ENCODE peak calls at places on chromosomes 16 and 17, in four cellular contexts. K, I, O and Y are unnamed samples.

GRCh38 chr17:48868916-48869500 is 23.6 kb upstream of the ATP5MC1 start:
- DNase-seq in K (no peak), I (no peak), O (no peak), Y (no peak)

GRCh38 chr17:47388825-47389224 is 65.1 kb downstream of the EFCAB13 start:
- DNase-seq in K (no peak), I (no peak), O (no peak), Y (no peak)

GRCh38 chr17:59643159-59643857 is 23.6 kb downstream of the CLTC start:
- DNase-seq in K (no peak), I (no peak), O (no peak), Y (no peak)

GRCh38 chr17:652310-652709 is 62.3 kb downstream of the VPS53 start:
- DNase-seq in K (no peak), I (peak; percentile 63), O (peak; percentile 81), Y (no peak)

GRCh38 chr17:15498107-15498506 is 30.7 kb upstream of the CDRT4 start:
- DNase-seq in K (no peak), I (no peak), O (no peak), Y (no peak)

GRCh38 chr17:72556944-72557826 is 436.4 kb downstream of the SOX9 start:
- DNase-seq in K (peak; percentile 65), I (no peak), O (no peak), Y (peak; percentile 81)

GRCh38 chr16:1706386-1707192 is 594 bp downstream of the MAPK8IP3 start:
- DNase-seq in K (no peak), I (no peak), O (no peak), Y (no peak)

GRCh38 chr16:70512456-70512855 is 10.9 kb downstream of the COG4 start:
- DNase-seq in K (peak; percentile 75), I (no peak), O (no peak), Y (no peak)

GRCh38 chr16:85485379-85485778 is 127.7 kb upstream of the GSE1 start:
- DNase-seq in K (no peak), I (no peak), O (no peak), Y (no peak)

GRCh38 chr16:66382171-66382965 is 15.9 kb downstream of the CDH5 start:
- DNase-seq in K (peak; percentile 97), I (no peak), O (no peak), Y (no peak)

GRCh38 chr16:55035956-55036355 is 105.3 kb downstream of the IRX5 start:
- DNase-seq in K (no peak), I (no peak), O (peak; percentile 21), Y (no peak)

GRCh38 chr16:17026600-17027242 is 444.0 kb downstream of the XYLT1 start:
- DNase-seq in K (no peak), I (no peak), O (no peak), Y (no peak)

GRCh38 chr17:80710716-80711115 is 166.1 kb downstream of the RPTOR start:
- DNase-seq in K (no peak), I (no peak), O (no peak), Y (no peak)

GRCh38 chr17:4881761-4882555 is 17.4 kb upstream of the C17orf107 start:
- DNase-seq in K (peak; percentile 37), I (peak; percentile 74), O (no peak), Y (peak; percentile 41)

GRCh38 chr17:28925912-28926365 is 23.1 kb upstream of the DHRS13 start:
- DNase-seq in K (peak; percentile 95), I (no peak), O (no peak), Y (no peak)

GRCh38 chr16:67858448-67858993 is 11.0 kb upstream of the CENPT start:
- DNase-seq in K (no peak), I (no peak), O (no peak), Y (no peak)

GRCh38 chr16:56916571-56917403 is 15.2 kb upstream of the HERPUD1 start:
- DNase-seq in K (no peak), I (no peak), O (no peak), Y (no peak)

GRCh38 chr17:75067856-75068255 is 19.9 kb upstream of the SLC16A5 start:
- DNase-seq in K (peak; percentile 62), I (no peak), O (no peak), Y (no peak)

GRCh38 chr16:50668368-50669008 is 12.6 kb downstream of the SNX20 start:
- DNase-seq in K (no peak), I (no peak), O (no peak), Y (peak; percentile 46)

GRCh38 chr17:45021607-45022287 is 29.7 kb downstream of the DCAKD start:
- DNase-seq in K (no peak), I (peak; percentile 73), O (peak; percentile 76), Y (peak; percentile 53)

GRCh38 chr17:2705263-2705662 is 6.3 kb downstream of the CLUH start:
- DNase-seq in K (no peak), I (peak; percentile 29), O (no peak), Y (peak; percentile 25)

GRCh38 chr16:48734220-48734619 is 124.2 kb upstream of the N4BP1 start:
- DNase-seq in K (no peak), I (no peak), O (no peak), Y (no peak)